ENCODE peak calls at places on chromosomes 13 and 19, in seven cellular contexts. One of them, this sample, is unnamed.
A peak's percentile ranks its signal among the peaks of the same experiment; 100 is the strongest.

GRCh38 chr13:35789335-35790166 is 313.1 kb upstream of the MAB21L1 start:
- DNase-seq in posterior vena cava: no peak
- DNase-seq in bronchial epithelial cell: peak; percentile 62
- DNase-seq in HEK293T: peak; percentile 33
- DNase-seq in hepatic stellate cell: no peak
- DNase-seq in glutamatergic neuron: no peak
- DNase-seq in mucosa of gallbladder: no peak
- DNase-seq in this sample: peak; percentile 43

GRCh38 chr19:31470229-31470939 is 121.1 kb upstream of the TSHZ3 start:
- DNase-seq in posterior vena cava: no peak
- DNase-seq in bronchial epithelial cell: no peak
- DNase-seq in HEK293T: no peak
- DNase-seq in hepatic stellate cell: no peak
- DNase-seq in glutamatergic neuron: no peak
- DNase-seq in mucosa of gallbladder: no peak
- DNase-seq in this sample: no peak

GRCh38 chr19:43639507-43640423 is at the start of gene CADM4:
- DNase-seq in posterior vena cava: no peak
- DNase-seq in bronchial epithelial cell: no peak
- DNase-seq in HEK293T: peak; percentile 72
- DNase-seq in hepatic stellate cell: no peak
- DNase-seq in glutamatergic neuron: peak; percentile 62
- DNase-seq in mucosa of gallbladder: no peak
- DNase-seq in this sample: no peak

GRCh38 chr13:38366954-38367645 is 17.4 kb downstream of the UFM1 start:
- DNase-seq in posterior vena cava: no peak
- DNase-seq in bronchial epithelial cell: peak; percentile 90
- DNase-seq in HEK293T: no peak
- DNase-seq in hepatic stellate cell: no peak
- DNase-seq in glutamatergic neuron: no peak
- DNase-seq in mucosa of gallbladder: no peak
- DNase-seq in this sample: peak; percentile 26

GRCh38 chr19:47531640-47532387 is 17.0 kb upstream of the NAPA start:
- DNase-seq in posterior vena cava: no peak
- DNase-seq in bronchial epithelial cell: no peak
- DNase-seq in HEK293T: no peak
- DNase-seq in hepatic stellate cell: no peak
- DNase-seq in glutamatergic neuron: no peak
- DNase-seq in mucosa of gallbladder: no peak
- DNase-seq in this sample: no peak

GRCh38 chr19:5038631-5039271 is 69.8 kb downstream of the KDM4B start:
- DNase-seq in posterior vena cava: no peak
- DNase-seq in bronchial epithelial cell: peak; percentile 22
- DNase-seq in HEK293T: peak; percentile 59
- DNase-seq in hepatic stellate cell: peak; percentile 57
- DNase-seq in glutamatergic neuron: no peak
- DNase-seq in mucosa of gallbladder: no peak
- DNase-seq in this sample: no peak

GRCh38 chr19:33400856-33401682 is 27.6 kb downstream of the CEBPG start:
- DNase-seq in posterior vena cava: peak; percentile 76
- DNase-seq in bronchial epithelial cell: no peak
- DNase-seq in HEK293T: no peak
- DNase-seq in hepatic stellate cell: no peak
- DNase-seq in glutamatergic neuron: peak; percentile 12
- DNase-seq in mucosa of gallbladder: no peak
- DNase-seq in this sample: no peak

GRCh38 chr19:44644391-44645016 is 794 bp downstream of the PVR start:
- DNase-seq in posterior vena cava: peak; percentile 51
- DNase-seq in bronchial epithelial cell: peak; percentile 61
- DNase-seq in HEK293T: peak; percentile 53
- DNase-seq in hepatic stellate cell: peak; percentile 53
- DNase-seq in glutamatergic neuron: no peak
- DNase-seq in mucosa of gallbladder: no peak
- DNase-seq in this sample: no peak

GRCh38 chr19:45638930-45639729 is at the start of gene EML2:
- DNase-seq in posterior vena cava: no peak
- DNase-seq in bronchial epithelial cell: peak; percentile 15
- DNase-seq in HEK293T: no peak
- DNase-seq in hepatic stellate cell: peak; percentile 69
- DNase-seq in glutamatergic neuron: peak; percentile 60
- DNase-seq in mucosa of gallbladder: no peak
- DNase-seq in this sample: no peak

GRCh38 chr13:23443878-23444277 is 10.4 kb upstream of the SACS start:
- DNase-seq in posterior vena cava: no peak
- DNase-seq in bronchial epithelial cell: no peak
- DNase-seq in HEK293T: no peak
- DNase-seq in hepatic stellate cell: no peak
- DNase-seq in glutamatergic neuron: no peak
- DNase-seq in mucosa of gallbladder: no peak
- DNase-seq in this sample: no peak

GRCh38 chr13:27406178-27406939 is 18.1 kb upstream of the GTF3A start:
- DNase-seq in posterior vena cava: no peak
- DNase-seq in bronchial epithelial cell: peak; percentile 43
- DNase-seq in HEK293T: peak; percentile 61
- DNase-seq in hepatic stellate cell: peak; percentile 40
- DNase-seq in glutamatergic neuron: no peak
- DNase-seq in mucosa of gallbladder: no peak
- DNase-seq in this sample: peak; percentile 50

GRCh38 chr13:50453238-50453637 is 390.3 kb downstream of the DLEU7 start:
- DNase-seq in posterior vena cava: no peak
- DNase-seq in bronchial epithelial cell: peak; percentile 31
- DNase-seq in HEK293T: no peak
- DNase-seq in hepatic stellate cell: no peak
- DNase-seq in glutamatergic neuron: no peak
- DNase-seq in mucosa of gallbladder: no peak
- DNase-seq in this sample: no peak

GRCh38 chr19:6213266-6213595 is 66.5 kb downstream of the MLLT1 start:
- DNase-seq in posterior vena cava: no peak
- DNase-seq in bronchial epithelial cell: no peak
- DNase-seq in HEK293T: no peak
- DNase-seq in hepatic stellate cell: no peak
- DNase-seq in glutamatergic neuron: no peak
- DNase-seq in mucosa of gallbladder: no peak
- DNase-seq in this sample: no peak

GRCh38 chr19:49097453-49098288 is 12.4 kb downstream of the SNRNP70 start:
- DNase-seq in posterior vena cava: no peak
- DNase-seq in bronchial epithelial cell: peak; percentile 79
- DNase-seq in HEK293T: peak; percentile 80
- DNase-seq in hepatic stellate cell: peak; percentile 81
- DNase-seq in glutamatergic neuron: peak; percentile 84
- DNase-seq in mucosa of gallbladder: peak; percentile 75
- DNase-seq in this sample: peak; percentile 70

GRCh38 chr19:57406516-57407123 is 4.3 kb upstream of the ZNF17 start:
- DNase-seq in posterior vena cava: no peak
- DNase-seq in bronchial epithelial cell: peak; percentile 51
- DNase-seq in HEK293T: peak; percentile 46
- DNase-seq in hepatic stellate cell: peak; percentile 73
- DNase-seq in glutamatergic neuron: peak; percentile 89
- DNase-seq in mucosa of gallbladder: peak; percentile 71
- DNase-seq in this sample: peak; percentile 57